ENCODE peak calls at places on chromosomes 11 and 22, in six cellular contexts. L, I, N, P, J and B are unnamed samples.

GRCh38 chr22:38440747-38441350 is 14.2 kb downstream of the KCNJ4 start:
- DNase-seq in L (no peak), I (no peak), N (no peak), P (no peak), J (no peak), B (no peak)

GRCh38 chr11:95358516-95359322 is 127.7 kb upstream of the SESN3 start:
- DNase-seq in L (no peak), I (no peak), N (no peak), P (no peak), J (no peak), B (no peak)

GRCh38 chr11:74462009-74462408 is 5.3 kb downstream of the KCNE3 start:
- DNase-seq in L (no peak), I (no peak), N (peak; percentile 61), P (no peak), J (peak; percentile 83), B (peak; percentile 48)

GRCh38 chr22:25077964-25078363 is 121.7 kb upstream of the CRYBB3 start:
- DNase-seq in L (no peak), I (no peak), N (no peak), P (no peak), J (no peak), B (no peak)

GRCh38 chr22:45977003-45977395 is at the start of gene WNT7B:
- DNase-seq in L (no peak), I (no peak), N (no peak), P (peak; percentile 55), J (no peak), B (no peak)

GRCh38 chr22:47295226-47295901 is 532.9 kb downstream of the TBC1D22A start:
- DNase-seq in L (no peak), I (no peak), N (no peak), P (no peak), J (no peak), B (peak; percentile 80)

GRCh38 chr11:34938621-34939020 is 22.2 kb downstream of the PDHX start:
- DNase-seq in L (no peak), I (no peak), N (no peak), P (no peak), J (no peak), B (no peak)

GRCh38 chr11:95256204-95256819 is 25.3 kb upstream of the SESN3 start:
- DNase-seq in L (no peak), I (no peak), N (no peak), P (no peak), J (no peak), B (no peak)

GRCh38 chr22:23119492-23120414 is 22.0 kb downstream of the RSPH14 start:
- DNase-seq in L (peak; percentile 42), I (no peak), N (no peak), P (peak; percentile 60), J (no peak), B (no peak)

GRCh38 chr11:70610561-70610960 is 212.2 kb downstream of the CTTN start:
- DNase-seq in L (no peak), I (no peak), N (no peak), P (no peak), J (no peak), B (no peak)

GRCh38 chr11:17135934-17136683 is 58.6 kb upstream of the RPS13 start:
- DNase-seq in L (no peak), I (no peak), N (no peak), P (no peak), J (no peak), B (no peak)

GRCh38 chr11:77074205-77074604 is 7.4 kb downstream of the CAPN5 start:
- DNase-seq in L (no peak), I (no peak), N (peak; percentile 77), P (peak; percentile 13), J (peak; percentile 64), B (no peak)

GRCh38 chr22:30305519-30305905 is 16.2 kb upstream of the CASTOR1 start:
- DNase-seq in L (peak; percentile 63), I (no peak), N (peak; percentile 76), P (peak; percentile 64), J (no peak), B (no peak)

GRCh38 chr11:35845860-35846259 is 98.0 kb upstream of the LDLRAD3 start:
- DNase-seq in L (no peak), I (no peak), N (no peak), P (no peak), J (no peak), B (no peak)

GRCh38 chr22:43173566-43173965 is 13.4 kb downstream of the TTLL12 start:
- DNase-seq in L (no peak), I (no peak), N (no peak), P (no peak), J (no peak), B (no peak)

GRCh38 chr22:31631381-31631780 is 30.6 kb downstream of the PISD start:
- DNase-seq in L (no peak), I (no peak), N (no peak), P (no peak), J (no peak), B (no peak)

GRCh38 chr11:4626207-4627105 is 10.8 kb upstream of the OR51D1 start:
- DNase-seq in L (no peak), I (peak; percentile 68), N (peak; percentile 74), P (no peak), J (no peak), B (peak; percentile 88)

GRCh38 chr11:71998649-71999310 is at the start of gene IL18BP:
- DNase-seq in L (no peak), I (no peak), N (peak; percentile 39), P (peak; percentile 67), J (no peak), B (peak; percentile 74)

GRCh38 chr22:44928711-44929347 is 81.0 kb downstream of the PHF21B start:
- DNase-seq in L (no peak), I (no peak), N (no peak), P (no peak), J (no peak), B (no peak)

GRCh38 chr11:45336136-45336535 is 50.0 kb upstream of the SYT13 start:
- DNase-seq in L (no peak), I (no peak), N (no peak), P (no peak), J (no peak), B (peak; percentile 42)

GRCh38 chr11:34492806-34493414 is 20.7 kb downstream of the ELF5 start:
- DNase-seq in L (peak; percentile 68), I (peak; percentile 39), N (peak; percentile 53), P (peak; percentile 44), J (no peak), B (no peak)

GRCh38 chr22:37777122-37777687 is 30.5 kb upstream of the GCAT start:
- DNase-seq in L (peak; percentile 83), I (no peak), N (peak; percentile 74), P (no peak), J (no peak), B (no peak)

GRCh38 chr11:122248939-122249338 is 132.9 kb upstream of the BLID start:
- DNase-seq in L (no peak), I (no peak), N (no peak), P (no peak), J (no peak), B (no peak)

GRCh38 chr11:65722261-65722660 is 1.7 kb upstream of the RNASEH2C start:
- DNase-seq in L (no peak), I (no peak), N (no peak), P (no peak), J (no peak), B (no peak)

GRCh38 chr11:65718531-65718930 is 2.1 kb downstream of the RNASEH2C start:
- DNase-seq in L (no peak), I (no peak), N (no peak), P (no peak), J (no peak), B (no peak)

GRCh38 chr11:65718964-65719492 is 1.6 kb downstream of the RNASEH2C start:
- DNase-seq in L (no peak), I (no peak), N (no peak), P (no peak), J (no peak), B (no peak)

GRCh38 chr11:65719887-65720236 is 736 bp downstream of the RNASEH2C start:
- DNase-seq in L (no peak), I (no peak), N (no peak), P (no peak), J (no peak), B (no peak)

GRCh38 chr11:65720237-65720934 is at the start of gene RNASEH2C:
- DNase-seq in L (peak; percentile 94), I (peak; percentile 59), N (peak; percentile 86), P (peak; percentile 90), J (peak; percentile 86), B (peak; percentile 91)
- TF ChIP-seq CTCF in L (no peak), I (no peak), N (no peak), P (no peak), J (no peak), B (no peak)

DNA sequence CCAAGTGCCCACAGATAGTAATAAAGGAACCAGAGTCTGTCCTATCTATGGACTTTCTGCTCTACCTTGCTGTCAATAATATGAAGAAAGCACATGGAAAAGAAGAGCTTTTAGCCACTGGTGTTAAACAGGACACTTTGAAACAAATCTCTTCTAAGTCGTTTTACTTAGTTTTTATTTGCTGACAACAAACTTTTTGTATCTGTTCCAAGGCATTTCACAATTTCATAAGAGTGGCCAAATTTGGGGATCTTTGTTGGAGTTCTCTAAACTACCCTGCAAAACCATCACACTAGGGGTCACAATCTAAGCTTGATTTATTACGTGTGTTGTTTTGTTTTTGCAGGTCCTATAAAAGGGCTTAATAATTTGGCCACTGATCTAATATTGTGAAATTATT is 54.4 kb downstream of the BBOX1 start:
- DNase-seq in L (no peak), I (no peak), N (no peak), P (no peak), J (no peak), B (no peak)
- TF ChIP-seq CTCF in L (no peak), I (no peak), N (no peak), P (no peak), J (no peak), B (no peak)

GRCh38 chr22:27043246-27043645 is 385.9 kb downstream of the MIAT start:
- DNase-seq in L (no peak), I (no peak), N (no peak), P (no peak), J (no peak), B (no peak)

GRCh38 chr22:27046126-27046525 is 388.7 kb downstream of the MIAT start:
- DNase-seq in L (no peak), I (no peak), N (no peak), P (no peak), J (no peak), B (no peak)

GRCh38 chr22:27045103-27045940 is 387.9 kb downstream of the MIAT start:
- DNase-seq in L (no peak), I (no peak), N (no peak), P (no peak), J (no peak), B (no peak)

GRCh38 chr22:27046603-27047002 is 389.2 kb downstream of the MIAT start:
- DNase-seq in L (no peak), I (no peak), N (no peak), P (no peak), J (no peak), B (no peak)

DNA sequence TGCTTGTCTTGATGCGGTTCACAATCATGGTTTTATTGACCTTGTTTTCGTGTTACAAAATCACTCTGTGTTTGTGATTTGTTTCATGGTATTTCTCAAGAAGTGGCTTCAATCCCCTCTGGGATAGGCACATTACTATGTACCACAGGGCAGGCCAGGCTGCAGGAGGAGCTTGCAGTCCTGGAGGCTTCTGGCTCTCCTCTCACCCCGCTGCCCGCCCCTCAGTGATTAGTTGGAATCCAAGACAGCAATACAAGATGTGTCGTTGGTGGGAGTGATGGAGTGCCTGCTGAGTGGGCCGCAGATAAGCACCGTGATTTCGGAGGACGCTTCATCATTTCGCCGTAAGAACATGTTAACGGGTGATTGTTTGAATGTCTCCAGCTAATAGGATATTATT is 384.4 kb downstream of the MIAT start:
- DNase-seq in L (no peak), I (no peak), N (no peak), P (no peak), J (no peak), B (no peak)
- TF ChIP-seq CTCF in L (no peak), I (no peak), N (no peak), P (no peak), J (no peak), B (no peak)

GRCh38 chr11:100980156-100980555 is 149.5 kb downstream of the PGR start:
- DNase-seq in L (no peak), I (no peak), N (no peak), P (no peak), J (no peak), B (no peak)
- TF ChIP-seq CTCF in L (no peak), I (peak; percentile 52), N (no peak), P (no peak), J (peak; percentile 50), B (peak; percentile 41)